ENCODE peak calls at places on chromosomes 6 and 20, in six cellular contexts. C, Q, G, S, M and P are unnamed samples.

GRCh38 chr6:2232445-2232844 is 13.0 kb downstream of the GMDS start:
- DNase-seq in C (no peak), Q (peak), G (no peak), S (no peak), M (no peak), P (no peak)

GRCh38 chr6:3522561-3523287 is 65.9 kb upstream of the SLC22A23 start:
- DNase-seq in C (no peak), Q (no peak), G (no peak), S (peak), M (peak), P (no peak)

GRCh38 chr6:27829453-27830211 is 82.6 kb downstream of the OR2B2 start:
- DNase-seq in C (no peak), Q (no peak), G (no peak), S (peak), M (no peak), P (no peak)

GRCh38 chr6:165799736-165800135 is 136.7 kb upstream of the PDE10A start:
- DNase-seq in C (no peak), Q (no peak), G (no peak), S (no peak), M (no peak), P (no peak)

GRCh38 chr6:53326372-53327016 is 22.3 kb downstream of the ELOVL5 start:
- DNase-seq in C (peak), Q (no peak), G (peak), S (peak), M (peak), P (peak)

GRCh38 chr6:25777031-25777430 is 22.5 kb downstream of the SLC17A4 start:
- DNase-seq in C (no peak), Q (no peak), G (no peak), S (no peak), M (no peak), P (no peak)

GRCh38 chr20:57667924-57668782 is 41.7 kb downstream of the PMEPA1 start:
- DNase-seq in C (peak), Q (no peak), G (no peak), S (no peak), M (no peak), P (no peak)

GRCh38 chr20:63424613-63425012 is 47.8 kb downstream of the KCNQ2 start:
- DNase-seq in C (no peak), Q (no peak), G (no peak), S (no peak), M (no peak), P (no peak)

GRCh38 chr6:18503588-18504231 is 116.6 kb downstream of the RNF144B start:
- DNase-seq in C (peak), Q (peak), G (peak), S (peak), M (peak), P (peak)

GRCh38 chr20:11448554-11448953 is 469.1 kb upstream of the BTBD3 start:
- DNase-seq in C (no peak), Q (no peak), G (no peak), S (no peak), M (no peak), P (no peak)

GRCh38 chr6:18022398-18023231 is 35.2 kb upstream of the KIF13A start:
- DNase-seq in C (no peak), Q (no peak), G (peak), S (peak), M (no peak), P (no peak)

DNA sequence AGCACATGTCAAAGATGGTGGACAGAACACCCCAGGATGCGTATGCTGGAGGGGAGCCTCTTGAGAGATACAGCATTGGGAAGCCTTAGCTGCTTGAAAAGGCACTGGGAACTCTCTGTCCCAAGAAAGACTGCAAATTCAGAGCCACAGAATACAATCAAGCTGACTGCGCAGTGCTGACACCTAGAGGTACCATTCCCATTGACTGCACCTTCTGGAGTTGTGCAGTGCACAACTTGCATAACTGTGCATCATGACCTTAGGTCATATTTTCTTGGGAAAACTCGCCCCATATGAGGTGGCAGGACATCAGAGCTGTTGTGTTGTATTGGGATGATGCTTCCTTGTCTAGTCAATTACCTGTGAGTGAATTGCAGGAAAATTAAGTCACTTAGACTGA is 646.5 kb upstream of the NOX3 start:
- DNase-seq in C (no peak), Q (no peak), G (no peak), S (peak), M (no peak), P (no peak)
- TF ChIP-seq CTCF in C (no peak), Q (no peak), G (peak), S (peak), M (peak), P (no peak)

GRCh38 chr6:162481938-162482337 is 245.6 kb downstream of the PRKN start:
- DNase-seq in C (no peak), Q (no peak), G (no peak), S (no peak), M (no peak), P (no peak)

GRCh38 chr6:162474722-162475121 is 252.8 kb downstream of the PRKN start:
- DNase-seq in C (no peak), Q (no peak), G (no peak), S (no peak), M (no peak), P (no peak)

DNA sequence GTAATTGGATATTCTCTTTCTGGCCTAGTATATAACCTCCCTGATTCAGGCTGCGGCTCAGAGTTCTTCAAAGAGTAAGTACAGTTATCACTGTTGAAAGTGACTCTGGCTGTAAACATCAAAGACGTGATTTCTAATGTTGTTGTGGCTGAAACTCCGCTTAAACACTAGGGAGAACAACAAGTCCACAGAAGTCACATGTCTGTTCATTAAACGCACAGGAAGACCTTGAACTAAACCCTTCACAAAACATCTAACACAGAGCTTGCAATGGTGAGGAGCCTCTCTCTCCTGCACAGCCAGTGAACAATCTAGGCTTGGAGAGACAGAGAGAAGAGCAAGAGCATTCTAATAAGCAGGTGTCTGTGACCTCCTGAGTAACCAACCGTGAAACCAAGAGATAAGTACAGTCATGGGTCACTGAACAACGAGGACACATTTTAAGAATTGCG is 249.3 kb downstream of the PRKN start:
- DNase-seq in C (no peak), Q (no peak), G (no peak), S (no peak), M (no peak), P (no peak)
- TF ChIP-seq CTCF in C (no peak), Q (no peak), G (no peak), S (no peak), M (no peak), P (no peak)

DNA sequence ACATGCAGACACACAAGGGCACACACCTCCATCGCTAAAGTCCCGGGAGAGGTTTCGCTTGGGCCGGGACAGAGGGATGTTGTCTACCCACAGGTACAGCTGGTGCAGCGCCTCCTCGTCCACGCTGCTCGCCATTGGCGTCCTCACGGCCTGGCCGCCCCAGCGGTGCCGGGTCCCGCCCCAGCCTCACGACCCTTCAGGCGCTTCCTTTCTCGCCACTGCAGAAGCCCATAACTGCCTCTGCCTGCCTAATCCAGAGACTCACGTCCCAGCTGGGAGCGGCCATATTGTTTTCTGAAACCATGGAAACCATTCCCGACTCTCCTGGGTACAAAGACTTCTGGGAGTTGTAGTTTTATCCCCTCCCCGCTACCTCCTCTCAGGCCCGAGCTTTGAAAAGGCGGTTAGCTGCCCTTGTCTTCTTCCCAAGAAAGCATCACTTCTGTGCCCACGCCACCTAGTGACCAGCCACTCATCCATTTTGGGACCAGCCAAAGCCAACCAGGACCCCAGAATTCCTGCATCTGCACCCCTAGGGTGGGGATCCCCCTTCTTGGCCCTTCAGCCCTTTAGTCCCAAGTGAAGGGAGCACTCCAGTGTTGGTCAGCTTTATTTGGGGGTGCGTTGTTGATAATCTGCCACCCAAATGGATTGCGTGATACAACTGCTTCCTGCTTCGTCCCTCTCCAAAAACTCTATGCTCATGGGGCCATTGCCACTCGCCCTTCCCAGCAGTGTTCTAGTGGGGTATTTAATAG is at the start of gene SPEF1:
- DNase-seq in C (peak), Q (peak), G (peak), S (peak), M (peak), P (peak)
- TF ChIP-seq CTCF in C (peak), Q (no peak), G (peak), S (peak), M (peak), P (no peak)

GRCh38 chr6:158629376-158630221 is 14.9 kb downstream of the DYNLT1 start:
- DNase-seq in C (peak), Q (no peak), G (no peak), S (no peak), M (no peak), P (no peak)
- TF ChIP-seq CTCF in C (peak), Q (no peak), G (no peak), S (peak), M (no peak), P (no peak)

GRCh38 chr6:157131250-157131649 is 192.1 kb downstream of the TMEM242 start:
- DNase-seq in C (no peak), Q (no peak), G (no peak), S (no peak), M (no peak), P (no peak)
- TF ChIP-seq CTCF in C (no peak), Q (no peak), G (no peak), S (no peak), M (no peak), P (no peak)